ENCODE peak calls at places on chromosomes 11 and 22, in four cellular contexts. E, F, S and T are unnamed samples.

GRCh38 chr11:68583047-68583446 is 101.3 kb upstream of the GAL start:
- DNase-seq in E (no peak), F (no peak), S (no peak), T (no peak)

GRCh38 chr11:64384039-64384737 is 25.2 kb downstream of the RPS6KA4 start:
- DNase-seq in E (no peak), F (no peak), S (no peak), T (no peak)

GRCh38 chr11:115939726-115940421 is 435.7 kb upstream of the CADM1 start:
- DNase-seq in E (no peak), F (no peak), S (no peak), T (no peak)

GRCh38 chr11:102926517-102926916 is 29.0 kb downstream of the MMP13 start:
- DNase-seq in E (no peak), F (no peak), S (no peak), T (no peak)

GRCh38 chr22:30891781-30892180 is 76.8 kb downstream of the MORC2 start:
- DNase-seq in E (peak; percentile 17), F (no peak), S (no peak), T (no peak)

GRCh38 chr22:43113516-43114251 is 3.1 kb downstream of the BIK start:
- DNase-seq in E (no peak), F (no peak), S (peak; percentile 24), T (no peak)

GRCh38 chr11:72144807-72145565 is 9.5 kb downstream of the FOLR3 start:
- DNase-seq in E (no peak), F (no peak), S (no peak), T (no peak)

GRCh38 chr11:118485273-118485672 is 42.0 kb upstream of the TTC36 start:
- DNase-seq in E (peak; percentile 34), F (no peak), S (no peak), T (no peak)

GRCh38 chr11:117796456-117797428 is at the start of gene DSCAML1:
- DNase-seq in E (peak; percentile 87), F (no peak), S (no peak), T (no peak)

GRCh38 chr11:120696597-120696996 is 185.0 kb downstream of the GRIK4 start:
- DNase-seq in E (no peak), F (peak; percentile 15), S (no peak), T (no peak)

GRCh38 chr11:83092488-83093384 is 21.0 kb upstream of the RAB30 start:
- DNase-seq in E (peak; percentile 61), F (peak; percentile 19), S (peak; percentile 98), T (no peak)

GRCh38 chr22:44398791-44399190 is 86.0 kb upstream of the SHISAL1 start:
- DNase-seq in E (peak; percentile 16), F (no peak), S (no peak), T (no peak)

GRCh38 chr22:30249049-30250038 is 2.8 kb upstream of the LIF start:
- DNase-seq in E (no peak), F (peak; percentile 50), S (peak; percentile 40), T (no peak)

GRCh38 chr11:101096036-101096704 is 33.4 kb downstream of the PGR start:
- DNase-seq in E (no peak), F (peak; percentile 8), S (no peak), T (no peak)

GRCh38 chr11:75384438-75385080 is 14.8 kb upstream of the RPS3 start:
- DNase-seq in E (peak; percentile 89), F (peak; percentile 88), S (peak; percentile 50), T (no peak)
- TF ChIP-seq MXI1 in E (no peak), F (no peak), S (no peak), T (no peak)

DNA sequence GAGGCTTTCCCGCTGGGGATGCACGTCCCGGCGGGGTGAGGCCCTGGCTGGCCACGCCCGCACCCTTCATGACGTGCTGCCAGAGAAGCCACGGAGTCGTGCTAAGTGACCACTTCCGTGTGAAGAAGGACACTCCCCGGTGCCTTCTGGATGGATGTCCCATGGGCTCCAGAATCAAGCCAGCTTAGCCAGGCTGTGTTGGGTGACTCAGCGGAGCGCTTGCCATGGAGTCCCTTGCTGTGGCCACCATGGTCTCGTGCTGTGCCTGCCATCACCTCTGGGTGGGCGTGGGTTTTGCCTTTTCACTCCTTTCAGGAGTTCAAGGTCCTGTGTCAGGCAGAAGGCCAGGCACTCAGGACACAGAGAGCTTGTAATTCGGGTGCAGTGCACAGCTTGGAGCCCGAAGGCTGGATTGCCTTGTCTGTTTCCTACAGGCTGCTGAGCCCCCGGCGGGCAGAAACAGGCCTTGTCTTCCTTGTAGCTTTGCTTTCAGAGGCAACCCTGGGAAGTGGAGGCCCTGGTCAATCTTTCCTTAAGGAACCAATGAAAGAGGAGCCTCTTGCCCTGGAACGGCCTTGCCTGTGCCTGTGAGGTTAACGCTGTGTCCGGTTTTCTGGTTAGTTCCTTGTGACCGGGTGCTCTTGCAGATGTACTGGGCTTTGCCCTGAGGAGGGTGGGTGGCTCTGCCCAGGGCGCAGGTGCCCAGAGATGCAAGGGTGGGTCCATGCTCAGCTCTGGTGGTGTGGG is 268.6 kb downstream of the TBC1D22A start:
- DNase-seq in E (no peak), F (no peak), S (no peak), T (no peak)
- TF ChIP-seq YY1 in E (no peak), F (no peak), S (no peak), T (no peak)

DNA sequence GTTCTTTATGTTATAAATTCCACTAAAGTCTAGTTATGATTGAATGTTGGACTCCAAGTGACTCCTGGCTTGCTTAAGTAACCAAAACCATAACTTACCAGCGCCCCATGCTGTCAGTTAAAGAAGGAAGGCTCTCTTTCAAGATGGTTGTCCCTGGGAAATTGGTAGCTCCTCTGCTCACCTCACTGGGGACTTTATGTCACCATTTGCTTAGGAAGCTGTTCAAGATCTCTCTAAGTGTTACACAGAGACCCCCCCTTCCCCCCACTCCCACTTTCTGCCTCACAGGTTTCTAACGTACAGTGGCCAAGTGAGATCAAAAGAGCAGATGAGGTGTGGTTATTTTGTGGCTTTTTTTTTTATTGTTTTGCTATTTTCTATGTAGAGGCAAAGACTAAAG is 301.8 kb downstream of the AASDHPPT start:
- DNase-seq in E (no peak), F (no peak), S (no peak), T (no peak)
- TF ChIP-seq MXI1 in E (no peak), F (no peak), S (no peak), T (no peak)

GRCh38 chr11:125494987-125495725 is 909 bp downstream of the FEZ1 start:
- DNase-seq in E (peak; percentile 76), F (no peak), S (no peak), T (no peak)
- TF ChIP-seq YY1 in E (no peak), F (no peak), S (no peak), T (peak; percentile 39)

GRCh38 chr11:86230921-86231320 is 13.6 kb upstream of the EED start:
- DNase-seq in E (no peak), F (no peak), S (no peak), T (no peak)

GRCh38 chr11:86232556-86232955 is 12.0 kb upstream of the EED start:
- DNase-seq in E (no peak), F (no peak), S (no peak), T (no peak)

GRCh38 chr11:86230196-86230813 is 14.2 kb upstream of the EED start:
- DNase-seq in E (no peak), F (no peak), S (no peak), T (no peak)

GRCh38 chr11:86228269-86228966 is 16.1 kb upstream of the EED start:
- DNase-seq in E (no peak), F (no peak), S (no peak), T (no peak)

GRCh38 chr11:86228967-86229330 is 15.6 kb upstream of the EED start:
- DNase-seq in E (no peak), F (no peak), S (no peak), T (no peak)
- TF ChIP-seq MXI1 in E (no peak), F (no peak), S (no peak), T (no peak)

GRCh38 chr11:47412152-47412746 is 3.9 kb downstream of the SLC39A13 start:
- DNase-seq in E (peak; percentile 87), F (peak; percentile 67), S (no peak), T (no peak)

GRCh38 chr11:47413351-47413750 is 5.0 kb downstream of the SLC39A13 start:
- DNase-seq in E (no peak), F (no peak), S (no peak), T (no peak)

GRCh38 chr11:47414685-47415070 is 6.3 kb downstream of the SLC39A13 start:
- DNase-seq in E (no peak), F (no peak), S (no peak), T (no peak)

GRCh38 chr11:47415091-47415854 is 6.9 kb downstream of the SLC39A13 start:
- DNase-seq in E (no peak), F (no peak), S (no peak), T (no peak)

DNA sequence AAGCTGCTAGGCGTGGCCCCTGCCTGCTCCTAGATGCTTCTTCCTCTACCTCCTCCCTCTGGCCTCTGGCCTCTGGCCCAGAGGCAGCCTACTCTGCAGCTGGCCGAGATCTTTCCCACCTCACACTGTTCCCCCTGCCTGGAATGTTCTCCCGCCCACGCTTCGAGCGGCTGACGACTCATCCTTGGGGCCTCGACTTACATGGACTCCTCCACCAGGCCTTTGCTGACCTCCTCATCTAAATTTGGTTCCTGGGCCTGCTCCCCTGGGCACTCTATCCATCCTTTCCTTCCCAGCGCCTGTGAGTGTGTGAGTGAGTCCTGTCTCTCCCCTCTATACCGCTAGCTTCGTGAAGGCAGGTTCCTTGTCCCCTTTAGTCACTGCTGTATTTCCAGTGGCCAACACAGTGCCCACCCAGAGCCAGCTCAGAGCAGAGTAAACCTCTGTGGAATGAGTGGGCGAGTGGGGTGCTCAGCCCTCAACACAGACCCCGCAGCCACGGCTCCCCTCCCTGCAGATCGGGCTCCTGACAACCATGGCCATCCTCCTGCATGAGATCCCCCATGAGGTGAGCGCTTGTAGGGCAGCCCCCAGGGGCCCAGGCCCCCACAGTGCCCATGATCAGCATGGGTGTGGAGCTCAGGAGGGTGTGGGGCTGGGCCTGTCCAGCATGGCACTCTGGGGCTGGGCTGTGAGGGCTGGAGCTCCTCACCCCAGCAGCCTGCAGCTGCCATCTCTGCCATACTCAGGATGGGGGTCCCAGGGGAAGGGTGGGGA is 5.7 kb downstream of the SLC39A13 start:
- DNase-seq in E (no peak), F (peak; percentile 37), S (no peak), T (no peak)
- TF ChIP-seq YY1 in E (no peak), F (no peak), S (no peak), T (no peak)